ENCODE peak calls at places on chromosomes 13 and 19, in six cellular contexts. One of them, this sample, is unnamed.

GRCh38 chr19:17103177-17103576 is 27.6 kb downstream of the MYO9B start:
- DNase-seq in brain microvascular endothelial cell: peak
- DNase-seq in ascending aorta: no peak
- DNase-seq in progenitor cell of endocrine pancreas: no peak
- DNase-seq in PC-3: peak
- DNase-seq in heart right ventricle: no peak
- DNase-seq in this sample: peak

GRCh38 chr13:107035778-107036177 is 467.8 kb upstream of the ARGLU1 start:
- DNase-seq in brain microvascular endothelial cell: peak
- DNase-seq in progenitor cell of endocrine pancreas: no peak
- DNase-seq in ascending aorta: no peak
- DNase-seq in heart right ventricle: no peak
- DNase-seq in PC-3: no peak
- DNase-seq in this sample: peak

GRCh38 chr13:51262501-51263211 is 40.5 kb downstream of the FAM124A start:
- DNase-seq in brain microvascular endothelial cell: no peak
- DNase-seq in progenitor cell of endocrine pancreas: no peak
- DNase-seq in PC-3: no peak
- DNase-seq in heart right ventricle: no peak
- DNase-seq in ascending aorta: no peak
- DNase-seq in this sample: no peak

GRCh38 chr13:85651440-85651839 is 147.8 kb downstream of the SLITRK6 start:
- DNase-seq in ascending aorta: no peak
- DNase-seq in PC-3: peak
- DNase-seq in heart right ventricle: no peak
- DNase-seq in brain microvascular endothelial cell: no peak
- DNase-seq in progenitor cell of endocrine pancreas: no peak
- DNase-seq in this sample: no peak

GRCh38 chr19:6023936-6024335 is 46.0 kb upstream of the RANBP3 start:
- DNase-seq in ascending aorta: no peak
- DNase-seq in brain microvascular endothelial cell: no peak
- DNase-seq in heart right ventricle: no peak
- DNase-seq in progenitor cell of endocrine pancreas: no peak
- DNase-seq in PC-3: no peak
- DNase-seq in this sample: no peak

GRCh38 chr19:49811328-49811727 is 1.8 kb downstream of the FUZ start:
- DNase-seq in brain microvascular endothelial cell: no peak
- DNase-seq in progenitor cell of endocrine pancreas: no peak
- DNase-seq in ascending aorta: no peak
- DNase-seq in PC-3: peak
- DNase-seq in heart right ventricle: no peak
- DNase-seq in this sample: no peak

GRCh38 chr13:39959497-39959896 is 304.0 kb downstream of the COG6 start:
- DNase-seq in brain microvascular endothelial cell: peak
- DNase-seq in progenitor cell of endocrine pancreas: no peak
- DNase-seq in ascending aorta: no peak
- DNase-seq in heart right ventricle: no peak
- DNase-seq in PC-3: no peak
- DNase-seq in this sample: no peak

GRCh38 chr19:16435238-16435911 is 36.4 kb downstream of the EPS15L1 start:
- DNase-seq in heart right ventricle: no peak
- DNase-seq in PC-3: no peak
- DNase-seq in progenitor cell of endocrine pancreas: no peak
- DNase-seq in ascending aorta: no peak
- DNase-seq in brain microvascular endothelial cell: peak
- DNase-seq in this sample: peak

GRCh38 chr13:102907016-102907756 is 61.4 kb downstream of the ERCC5 start:
- DNase-seq in ascending aorta: no peak
- DNase-seq in PC-3: no peak
- DNase-seq in heart right ventricle: no peak
- DNase-seq in brain microvascular endothelial cell: no peak
- DNase-seq in progenitor cell of endocrine pancreas: no peak
- DNase-seq in this sample: no peak

GRCh38 chr13:27359203-27359821 is 65.1 kb upstream of the GTF3A start:
- DNase-seq in ascending aorta: no peak
- DNase-seq in brain microvascular endothelial cell: peak
- DNase-seq in progenitor cell of endocrine pancreas: peak
- DNase-seq in PC-3: peak
- DNase-seq in heart right ventricle: peak
- DNase-seq in this sample: peak
- TF ChIP-seq CTCF in ascending aorta: peak
- TF ChIP-seq CTCF in brain microvascular endothelial cell: peak
- TF ChIP-seq CTCF in progenitor cell of endocrine pancreas: peak
- TF ChIP-seq CTCF in PC-3: peak
- TF ChIP-seq CTCF in heart right ventricle: peak
- TF ChIP-seq CTCF in this sample: peak

GRCh38 chr19:633068-633785 is at the start of gene POLRMT:
- DNase-seq in progenitor cell of endocrine pancreas: peak
- DNase-seq in heart right ventricle: peak
- DNase-seq in brain microvascular endothelial cell: peak
- DNase-seq in PC-3: peak
- DNase-seq in ascending aorta: peak
- DNase-seq in this sample: peak
- TF ChIP-seq CTCF in progenitor cell of endocrine pancreas: no peak
- TF ChIP-seq CTCF in heart right ventricle: peak
- TF ChIP-seq CTCF in brain microvascular endothelial cell: no peak
- TF ChIP-seq CTCF in PC-3: no peak
- TF ChIP-seq CTCF in ascending aorta: no peak
- TF ChIP-seq CTCF in this sample: no peak

DNA sequence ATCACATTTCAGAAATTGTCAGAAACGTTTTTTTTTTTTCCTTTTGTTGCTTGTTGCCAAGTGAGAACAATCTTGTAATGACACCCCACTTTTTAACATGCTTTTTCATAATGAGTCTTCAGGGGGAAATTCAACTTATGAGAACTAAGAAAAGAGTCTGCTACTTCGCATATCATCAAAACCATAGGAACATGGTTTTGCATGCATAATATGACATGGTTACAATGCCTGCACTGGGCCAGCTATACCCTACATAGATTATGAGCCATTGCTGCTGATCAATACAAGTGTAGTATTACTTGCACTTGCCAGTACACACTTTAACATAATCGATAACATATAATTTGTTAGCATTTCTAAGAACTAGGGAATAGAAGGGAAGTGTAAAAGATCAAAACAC is 191.0 kb upstream of the NBEA start:
- DNase-seq in progenitor cell of endocrine pancreas: no peak
- DNase-seq in ascending aorta: no peak
- DNase-seq in heart right ventricle: no peak
- DNase-seq in PC-3: no peak
- DNase-seq in brain microvascular endothelial cell: no peak
- DNase-seq in this sample: no peak
- TF ChIP-seq CTCF in progenitor cell of endocrine pancreas: no peak
- TF ChIP-seq CTCF in ascending aorta: no peak
- TF ChIP-seq CTCF in heart right ventricle: no peak
- TF ChIP-seq CTCF in PC-3: no peak
- TF ChIP-seq CTCF in brain microvascular endothelial cell: no peak
- TF ChIP-seq CTCF in this sample: no peak

DNA sequence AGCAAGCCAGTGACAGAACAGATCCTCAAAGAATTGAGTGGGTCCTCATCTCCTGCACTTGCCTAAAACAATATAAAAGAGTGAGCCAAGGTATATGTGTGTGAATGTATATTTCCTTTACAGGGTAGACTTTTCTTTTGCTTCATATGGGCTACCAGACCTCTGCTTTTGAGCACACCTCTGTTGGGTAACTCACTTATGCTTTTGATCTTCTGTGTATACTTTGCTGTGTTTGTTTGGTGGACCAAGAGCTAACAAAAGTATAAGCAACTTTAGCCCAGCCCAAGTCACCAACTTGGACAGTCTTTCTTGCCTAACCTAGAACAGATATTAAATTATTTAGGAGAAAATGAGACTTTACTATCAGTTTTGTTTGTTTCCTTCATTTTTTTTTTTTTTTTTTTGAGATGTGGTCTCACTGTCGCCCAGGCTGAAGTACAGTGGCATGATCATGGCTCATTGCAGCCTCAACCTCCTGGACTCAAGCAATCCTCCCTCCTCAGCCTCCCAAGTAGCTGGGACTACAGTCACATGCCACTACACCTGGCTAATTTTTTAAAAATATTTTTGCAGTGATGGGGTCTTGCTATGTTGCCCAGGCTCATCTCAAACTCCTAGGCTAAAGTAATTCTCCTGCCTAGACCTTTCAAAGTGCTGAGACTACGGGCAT is 513.1 kb downstream of the DCT start:
- DNase-seq in progenitor cell of endocrine pancreas: no peak
- DNase-seq in brain microvascular endothelial cell: no peak
- DNase-seq in heart right ventricle: no peak
- DNase-seq in ascending aorta: no peak
- DNase-seq in PC-3: no peak
- DNase-seq in this sample: no peak
- TF ChIP-seq CTCF in progenitor cell of endocrine pancreas: no peak
- TF ChIP-seq CTCF in brain microvascular endothelial cell: no peak
- TF ChIP-seq CTCF in heart right ventricle: no peak
- TF ChIP-seq CTCF in ascending aorta: no peak
- TF ChIP-seq CTCF in PC-3: no peak
- TF ChIP-seq CTCF in this sample: no peak

DNA sequence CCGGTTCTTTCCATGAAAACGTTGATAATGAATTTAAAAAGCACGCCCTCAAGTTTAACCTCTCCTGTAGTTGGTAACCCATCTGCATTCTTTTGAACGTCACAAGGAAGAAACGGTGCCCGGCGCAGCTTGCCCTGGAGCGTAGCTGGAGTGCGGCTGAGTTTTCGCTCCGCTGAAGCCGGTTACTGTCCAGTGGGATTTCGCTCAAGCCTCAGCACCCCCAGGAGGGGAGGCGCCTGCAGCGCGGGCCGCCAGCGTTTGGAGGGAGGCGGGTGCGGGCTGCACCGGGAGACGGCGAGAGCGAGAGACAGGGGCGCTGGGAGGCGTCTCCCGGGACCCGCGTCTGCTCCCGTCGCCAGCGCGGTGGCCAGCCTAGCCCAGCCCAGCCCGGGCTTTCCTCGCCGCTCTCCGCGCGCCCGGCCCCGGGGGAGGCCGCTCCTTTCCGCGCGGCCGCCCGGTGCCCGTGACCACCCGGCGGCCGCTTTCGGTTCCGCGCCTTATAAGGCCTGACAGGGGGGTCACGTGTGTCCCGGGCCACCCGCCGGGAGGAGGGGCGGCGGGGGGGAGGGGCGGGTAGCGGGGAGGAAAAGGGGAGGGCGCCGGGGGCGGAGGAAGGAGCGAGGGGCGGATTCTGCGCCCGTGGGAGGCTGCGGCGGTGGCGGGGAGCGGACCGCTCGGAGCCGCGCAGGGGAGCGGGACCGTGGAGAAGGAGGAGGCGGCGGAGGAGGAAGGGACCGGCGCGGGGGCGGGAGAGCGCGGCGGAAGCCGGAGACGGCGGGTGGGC is 8.3 kb upstream of the DGKH start:
- DNase-seq in ascending aorta: peak
- DNase-seq in PC-3: peak
- DNase-seq in progenitor cell of endocrine pancreas: peak
- DNase-seq in brain microvascular endothelial cell: peak
- DNase-seq in heart right ventricle: peak
- DNase-seq in this sample: peak
- TF ChIP-seq CTCF in ascending aorta: no peak
- TF ChIP-seq CTCF in PC-3: no peak
- TF ChIP-seq CTCF in progenitor cell of endocrine pancreas: no peak
- TF ChIP-seq CTCF in brain microvascular endothelial cell: peak
- TF ChIP-seq CTCF in heart right ventricle: no peak
- TF ChIP-seq CTCF in this sample: peak

GRCh38 chr19:2666344-2666994 is 36.0 kb downstream of the GNG7 start:
- DNase-seq in heart right ventricle: no peak
- DNase-seq in brain microvascular endothelial cell: no peak
- DNase-seq in ascending aorta: no peak
- DNase-seq in PC-3: no peak
- DNase-seq in progenitor cell of endocrine pancreas: no peak
- DNase-seq in this sample: no peak

GRCh38 chr19:2661615-2662014 is 40.9 kb downstream of the GNG7 start:
- DNase-seq in progenitor cell of endocrine pancreas: no peak
- DNase-seq in ascending aorta: no peak
- DNase-seq in heart right ventricle: no peak
- DNase-seq in brain microvascular endothelial cell: no peak
- DNase-seq in PC-3: peak
- DNase-seq in this sample: no peak

GRCh38 chr19:2659856-2660432 is 42.5 kb downstream of the GNG7 start:
- DNase-seq in progenitor cell of endocrine pancreas: no peak
- DNase-seq in heart right ventricle: no peak
- DNase-seq in brain microvascular endothelial cell: no peak
- DNase-seq in ascending aorta: no peak
- DNase-seq in PC-3: no peak
- DNase-seq in this sample: no peak

GRCh38 chr19:2665103-2665502 is 37.4 kb downstream of the GNG7 start:
- DNase-seq in PC-3: no peak
- DNase-seq in heart right ventricle: peak
- DNase-seq in ascending aorta: no peak
- DNase-seq in brain microvascular endothelial cell: no peak
- DNase-seq in progenitor cell of endocrine pancreas: no peak
- DNase-seq in this sample: no peak

DNA sequence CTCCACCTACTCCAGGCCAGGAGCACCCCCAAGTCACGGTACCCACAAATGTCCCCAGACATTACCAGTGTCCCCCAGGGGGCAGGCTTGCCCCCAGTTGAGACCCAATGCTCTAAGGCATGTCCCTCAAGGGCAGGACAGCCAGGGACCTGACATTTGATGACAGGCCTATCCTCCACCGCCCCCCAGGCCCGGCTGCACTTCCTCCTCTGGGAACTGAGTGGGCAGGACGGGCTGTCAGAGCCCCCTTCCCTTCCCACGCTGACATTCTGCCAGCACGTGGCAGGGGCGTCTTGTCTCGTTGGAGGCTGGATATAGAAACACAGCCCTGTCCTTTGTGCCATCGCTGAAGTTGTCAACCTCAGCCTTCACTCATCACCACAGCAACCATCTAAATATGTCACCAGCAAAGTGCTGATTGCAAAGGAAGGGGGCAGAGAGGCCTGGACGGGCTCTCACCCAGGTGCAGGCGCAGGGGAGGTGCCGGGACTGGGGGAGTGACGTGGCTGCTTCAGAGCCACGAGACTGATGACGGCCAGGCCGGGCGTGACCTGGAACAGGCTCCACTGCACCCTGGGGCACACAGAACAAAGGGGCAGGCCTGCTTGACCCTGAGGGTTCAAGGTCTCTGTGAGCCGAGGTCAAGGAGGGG is 38.4 kb downstream of the GNG7 start:
- DNase-seq in ascending aorta: no peak
- DNase-seq in progenitor cell of endocrine pancreas: no peak
- DNase-seq in brain microvascular endothelial cell: no peak
- DNase-seq in heart right ventricle: peak
- DNase-seq in PC-3: no peak
- DNase-seq in this sample: no peak
- TF ChIP-seq CTCF in ascending aorta: no peak
- TF ChIP-seq CTCF in progenitor cell of endocrine pancreas: no peak
- TF ChIP-seq CTCF in brain microvascular endothelial cell: peak
- TF ChIP-seq CTCF in heart right ventricle: peak
- TF ChIP-seq CTCF in PC-3: no peak
- TF ChIP-seq CTCF in this sample: no peak

GRCh38 chr13:97911311-97912138 is 42.0 kb upstream of the IPO5 start:
- DNase-seq in brain microvascular endothelial cell: peak
- DNase-seq in heart right ventricle: no peak
- DNase-seq in ascending aorta: no peak
- DNase-seq in progenitor cell of endocrine pancreas: no peak
- DNase-seq in PC-3: peak
- DNase-seq in this sample: peak
- TF ChIP-seq CTCF in brain microvascular endothelial cell: peak
- TF ChIP-seq CTCF in heart right ventricle: peak
- TF ChIP-seq CTCF in ascending aorta: no peak
- TF ChIP-seq CTCF in progenitor cell of endocrine pancreas: peak
- TF ChIP-seq CTCF in PC-3: peak
- TF ChIP-seq CTCF in this sample: peak